ENCODE peak calls at places on chromosomes 2 and 18, in eight cellular contexts. One of them, this sample, is unnamed.

GRCh38 chr2:233197022-233197421 is 54.5 kb upstream of the ATG16L1 start:
- DNase-seq in activated gamma-delta T cell treated with anti-CD3 and anti-CD28 coated beads, Interleukin-2, amount 50 U/mL, for 16 hours: no peak
- DNase-seq in WTC11: no peak
- DNase-seq in stimulated activated CD8-positive, alpha-beta memory T cell treated with anti-CD3 and anti-CD28 coated beads, Interleukin-7, amount 100 ng/mL, for 1 hour: no peak
- DNase-seq in HT-29: no peak
- DNase-seq in amniotic epithelial cell: no peak
- DNase-seq in activated CD8-positive, alpha-beta memory T cell treated with anti-CD3 and anti-CD28 coated beads for 4 hours: no peak
- DNase-seq in NCI-H510A treated with DMSO at 0.1 percent for 48 hours: no peak
- DNase-seq in this sample: no peak

GRCh38 chr2:143802871-143803650 is 673.8 kb downstream of the ARHGAP15 start:
- DNase-seq in activated gamma-delta T cell treated with anti-CD3 and anti-CD28 coated beads, Interleukin-2, amount 50 U/mL, for 16 hours: no peak
- DNase-seq in WTC11: no peak
- DNase-seq in stimulated activated CD8-positive, alpha-beta memory T cell treated with anti-CD3 and anti-CD28 coated beads, Interleukin-7, amount 100 ng/mL, for 1 hour: no peak
- DNase-seq in HT-29: no peak
- DNase-seq in amniotic epithelial cell: no peak
- DNase-seq in activated CD8-positive, alpha-beta memory T cell treated with anti-CD3 and anti-CD28 coated beads for 4 hours: no peak
- DNase-seq in NCI-H510A treated with DMSO at 0.1 percent for 48 hours: no peak
- DNase-seq in this sample: no peak

GRCh38 chr2:241315879-241316700 is at the start of gene SEPTIN2:
- DNase-seq in activated gamma-delta T cell treated with anti-CD3 and anti-CD28 coated beads, Interleukin-2, amount 50 U/mL, for 16 hours: peak
- DNase-seq in WTC11: no peak
- DNase-seq in stimulated activated CD8-positive, alpha-beta memory T cell treated with anti-CD3 and anti-CD28 coated beads, Interleukin-7, amount 100 ng/mL, for 1 hour: peak
- DNase-seq in HT-29: peak
- DNase-seq in amniotic epithelial cell: peak
- DNase-seq in activated CD8-positive, alpha-beta memory T cell treated with anti-CD3 and anti-CD28 coated beads for 4 hours: peak
- DNase-seq in NCI-H510A treated with DMSO at 0.1 percent for 48 hours: peak
- DNase-seq in this sample: peak

GRCh38 chr2:67054725-67055124 is 342.4 kb upstream of the ETAA1 start:
- DNase-seq in activated gamma-delta T cell treated with anti-CD3 and anti-CD28 coated beads, Interleukin-2, amount 50 U/mL, for 16 hours: no peak
- DNase-seq in WTC11: no peak
- DNase-seq in stimulated activated CD8-positive, alpha-beta memory T cell treated with anti-CD3 and anti-CD28 coated beads, Interleukin-7, amount 100 ng/mL, for 1 hour: no peak
- DNase-seq in HT-29: no peak
- DNase-seq in amniotic epithelial cell: no peak
- DNase-seq in activated CD8-positive, alpha-beta memory T cell treated with anti-CD3 and anti-CD28 coated beads for 4 hours: no peak
- DNase-seq in NCI-H510A treated with DMSO at 0.1 percent for 48 hours: no peak
- DNase-seq in this sample: no peak

GRCh38 chr2:177633910-177634294 is 241.3 kb downstream of the AGPS start:
- DNase-seq in activated gamma-delta T cell treated with anti-CD3 and anti-CD28 coated beads, Interleukin-2, amount 50 U/mL, for 16 hours: no peak
- DNase-seq in WTC11: no peak
- DNase-seq in stimulated activated CD8-positive, alpha-beta memory T cell treated with anti-CD3 and anti-CD28 coated beads, Interleukin-7, amount 100 ng/mL, for 1 hour: no peak
- DNase-seq in HT-29: no peak
- DNase-seq in amniotic epithelial cell: no peak
- DNase-seq in activated CD8-positive, alpha-beta memory T cell treated with anti-CD3 and anti-CD28 coated beads for 4 hours: no peak
- DNase-seq in NCI-H510A treated with DMSO at 0.1 percent for 48 hours: no peak
- DNase-seq in this sample: no peak

GRCh38 chr2:6358542-6358941 is 507.2 kb downstream of the CMPK2 start:
- DNase-seq in activated gamma-delta T cell treated with anti-CD3 and anti-CD28 coated beads, Interleukin-2, amount 50 U/mL, for 16 hours: no peak
- DNase-seq in WTC11: no peak
- DNase-seq in stimulated activated CD8-positive, alpha-beta memory T cell treated with anti-CD3 and anti-CD28 coated beads, Interleukin-7, amount 100 ng/mL, for 1 hour: no peak
- DNase-seq in HT-29: no peak
- DNase-seq in amniotic epithelial cell: no peak
- DNase-seq in activated CD8-positive, alpha-beta memory T cell treated with anti-CD3 and anti-CD28 coated beads for 4 hours: no peak
- DNase-seq in NCI-H510A treated with DMSO at 0.1 percent for 48 hours: no peak
- DNase-seq in this sample: no peak

GRCh38 chr2:173196638-173197037 is 121.0 kb downstream of the MAP3K20 start:
- DNase-seq in activated gamma-delta T cell treated with anti-CD3 and anti-CD28 coated beads, Interleukin-2, amount 50 U/mL, for 16 hours: no peak
- DNase-seq in WTC11: no peak
- DNase-seq in stimulated activated CD8-positive, alpha-beta memory T cell treated with anti-CD3 and anti-CD28 coated beads, Interleukin-7, amount 100 ng/mL, for 1 hour: no peak
- DNase-seq in HT-29: no peak
- DNase-seq in amniotic epithelial cell: no peak
- DNase-seq in activated CD8-positive, alpha-beta memory T cell treated with anti-CD3 and anti-CD28 coated beads for 4 hours: no peak
- DNase-seq in NCI-H510A treated with DMSO at 0.1 percent for 48 hours: no peak
- DNase-seq in this sample: no peak

GRCh38 chr2:216195565-216195978 is 86.4 kb downstream of the XRCC5 start:
- DNase-seq in activated gamma-delta T cell treated with anti-CD3 and anti-CD28 coated beads, Interleukin-2, amount 50 U/mL, for 16 hours: no peak
- DNase-seq in WTC11: no peak
- DNase-seq in stimulated activated CD8-positive, alpha-beta memory T cell treated with anti-CD3 and anti-CD28 coated beads, Interleukin-7, amount 100 ng/mL, for 1 hour: no peak
- DNase-seq in HT-29: no peak
- DNase-seq in amniotic epithelial cell: peak
- DNase-seq in activated CD8-positive, alpha-beta memory T cell treated with anti-CD3 and anti-CD28 coated beads for 4 hours: no peak
- DNase-seq in NCI-H510A treated with DMSO at 0.1 percent for 48 hours: no peak
- DNase-seq in this sample: no peak

GRCh38 chr2:235661136-235661535 is 167.3 kb downstream of the AGAP1 start:
- DNase-seq in activated gamma-delta T cell treated with anti-CD3 and anti-CD28 coated beads, Interleukin-2, amount 50 U/mL, for 16 hours: no peak
- DNase-seq in WTC11: no peak
- DNase-seq in stimulated activated CD8-positive, alpha-beta memory T cell treated with anti-CD3 and anti-CD28 coated beads, Interleukin-7, amount 100 ng/mL, for 1 hour: no peak
- DNase-seq in HT-29: no peak
- DNase-seq in amniotic epithelial cell: no peak
- DNase-seq in activated CD8-positive, alpha-beta memory T cell treated with anti-CD3 and anti-CD28 coated beads for 4 hours: no peak
- DNase-seq in NCI-H510A treated with DMSO at 0.1 percent for 48 hours: peak
- DNase-seq in this sample: no peak

GRCh38 chr18:36534154-36534688 is 236.7 kb downstream of the FHOD3 start:
- DNase-seq in activated gamma-delta T cell treated with anti-CD3 and anti-CD28 coated beads, Interleukin-2, amount 50 U/mL, for 16 hours: no peak
- DNase-seq in WTC11: no peak
- DNase-seq in stimulated activated CD8-positive, alpha-beta memory T cell treated with anti-CD3 and anti-CD28 coated beads, Interleukin-7, amount 100 ng/mL, for 1 hour: no peak
- DNase-seq in HT-29: no peak
- DNase-seq in amniotic epithelial cell: peak
- DNase-seq in activated CD8-positive, alpha-beta memory T cell treated with anti-CD3 and anti-CD28 coated beads for 4 hours: no peak
- DNase-seq in NCI-H510A treated with DMSO at 0.1 percent for 48 hours: no peak
- DNase-seq in this sample: no peak

GRCh38 chr18:12085786-12086185 is 7.9 kb upstream of the ANKRD62 start:
- DNase-seq in activated gamma-delta T cell treated with anti-CD3 and anti-CD28 coated beads, Interleukin-2, amount 50 U/mL, for 16 hours: no peak
- DNase-seq in WTC11: no peak
- DNase-seq in stimulated activated CD8-positive, alpha-beta memory T cell treated with anti-CD3 and anti-CD28 coated beads, Interleukin-7, amount 100 ng/mL, for 1 hour: no peak
- DNase-seq in HT-29: no peak
- DNase-seq in amniotic epithelial cell: no peak
- DNase-seq in activated CD8-positive, alpha-beta memory T cell treated with anti-CD3 and anti-CD28 coated beads for 4 hours: no peak
- DNase-seq in NCI-H510A treated with DMSO at 0.1 percent for 48 hours: no peak
- DNase-seq in this sample: no peak

GRCh38 chr2:45981388-45981930 is 315.7 kb upstream of the EPAS1 start:
- DNase-seq in activated gamma-delta T cell treated with anti-CD3 and anti-CD28 coated beads, Interleukin-2, amount 50 U/mL, for 16 hours: no peak
- DNase-seq in WTC11: no peak
- DNase-seq in stimulated activated CD8-positive, alpha-beta memory T cell treated with anti-CD3 and anti-CD28 coated beads, Interleukin-7, amount 100 ng/mL, for 1 hour: no peak
- DNase-seq in HT-29: no peak
- DNase-seq in amniotic epithelial cell: no peak
- DNase-seq in activated CD8-positive, alpha-beta memory T cell treated with anti-CD3 and anti-CD28 coated beads for 4 hours: no peak
- DNase-seq in NCI-H510A treated with DMSO at 0.1 percent for 48 hours: no peak
- DNase-seq in this sample: no peak

GRCh38 chr2:148130571-148130970 is 109.7 kb downstream of the MBD5 start:
- DNase-seq in activated gamma-delta T cell treated with anti-CD3 and anti-CD28 coated beads, Interleukin-2, amount 50 U/mL, for 16 hours: no peak
- DNase-seq in WTC11: no peak
- DNase-seq in stimulated activated CD8-positive, alpha-beta memory T cell treated with anti-CD3 and anti-CD28 coated beads, Interleukin-7, amount 100 ng/mL, for 1 hour: no peak
- DNase-seq in HT-29: peak
- DNase-seq in amniotic epithelial cell: peak
- DNase-seq in activated CD8-positive, alpha-beta memory T cell treated with anti-CD3 and anti-CD28 coated beads for 4 hours: no peak
- DNase-seq in NCI-H510A treated with DMSO at 0.1 percent for 48 hours: no peak
- DNase-seq in this sample: no peak

GRCh38 chr2:58984731-58985130 is 743.6 kb upstream of the FANCL start:
- DNase-seq in activated gamma-delta T cell treated with anti-CD3 and anti-CD28 coated beads, Interleukin-2, amount 50 U/mL, for 16 hours: no peak
- DNase-seq in WTC11: no peak
- DNase-seq in stimulated activated CD8-positive, alpha-beta memory T cell treated with anti-CD3 and anti-CD28 coated beads, Interleukin-7, amount 100 ng/mL, for 1 hour: no peak
- DNase-seq in HT-29: no peak
- DNase-seq in amniotic epithelial cell: peak
- DNase-seq in activated CD8-positive, alpha-beta memory T cell treated with anti-CD3 and anti-CD28 coated beads for 4 hours: no peak
- DNase-seq in NCI-H510A treated with DMSO at 0.1 percent for 48 hours: no peak
- DNase-seq in this sample: no peak

GRCh38 chr2:221958224-221958623 is 340.6 kb downstream of the PAX3 start:
- DNase-seq in activated gamma-delta T cell treated with anti-CD3 and anti-CD28 coated beads, Interleukin-2, amount 50 U/mL, for 16 hours: no peak
- DNase-seq in WTC11: peak
- DNase-seq in stimulated activated CD8-positive, alpha-beta memory T cell treated with anti-CD3 and anti-CD28 coated beads, Interleukin-7, amount 100 ng/mL, for 1 hour: no peak
- DNase-seq in HT-29: no peak
- DNase-seq in amniotic epithelial cell: no peak
- DNase-seq in activated CD8-positive, alpha-beta memory T cell treated with anti-CD3 and anti-CD28 coated beads for 4 hours: no peak
- DNase-seq in NCI-H510A treated with DMSO at 0.1 percent for 48 hours: no peak
- DNase-seq in this sample: no peak

GRCh38 chr2:21820271-21820670 is 696.5 kb downstream of the TDRD15 start:
- DNase-seq in activated gamma-delta T cell treated with anti-CD3 and anti-CD28 coated beads, Interleukin-2, amount 50 U/mL, for 16 hours: no peak
- DNase-seq in WTC11: no peak
- DNase-seq in stimulated activated CD8-positive, alpha-beta memory T cell treated with anti-CD3 and anti-CD28 coated beads, Interleukin-7, amount 100 ng/mL, for 1 hour: no peak
- DNase-seq in HT-29: no peak
- DNase-seq in amniotic epithelial cell: peak
- DNase-seq in activated CD8-positive, alpha-beta memory T cell treated with anti-CD3 and anti-CD28 coated beads for 4 hours: no peak
- DNase-seq in NCI-H510A treated with DMSO at 0.1 percent for 48 hours: no peak
- DNase-seq in this sample: no peak

GRCh38 chr18:55186588-55186987 is 227.3 kb upstream of the CCDC68 start:
- DNase-seq in activated gamma-delta T cell treated with anti-CD3 and anti-CD28 coated beads, Interleukin-2, amount 50 U/mL, for 16 hours: no peak
- DNase-seq in WTC11: no peak
- DNase-seq in stimulated activated CD8-positive, alpha-beta memory T cell treated with anti-CD3 and anti-CD28 coated beads, Interleukin-7, amount 100 ng/mL, for 1 hour: no peak
- DNase-seq in HT-29: no peak
- DNase-seq in amniotic epithelial cell: no peak
- DNase-seq in activated CD8-positive, alpha-beta memory T cell treated with anti-CD3 and anti-CD28 coated beads for 4 hours: no peak
- DNase-seq in NCI-H510A treated with DMSO at 0.1 percent for 48 hours: no peak
- DNase-seq in this sample: no peak

GRCh38 chr2:40274284-40274683 is 177.6 kb downstream of the SLC8A1 start:
- DNase-seq in activated gamma-delta T cell treated with anti-CD3 and anti-CD28 coated beads, Interleukin-2, amount 50 U/mL, for 16 hours: no peak
- DNase-seq in WTC11: no peak
- DNase-seq in stimulated activated CD8-positive, alpha-beta memory T cell treated with anti-CD3 and anti-CD28 coated beads, Interleukin-7, amount 100 ng/mL, for 1 hour: no peak
- DNase-seq in HT-29: no peak
- DNase-seq in amniotic epithelial cell: no peak
- DNase-seq in activated CD8-positive, alpha-beta memory T cell treated with anti-CD3 and anti-CD28 coated beads for 4 hours: no peak
- DNase-seq in NCI-H510A treated with DMSO at 0.1 percent for 48 hours: no peak
- DNase-seq in this sample: no peak

GRCh38 chr2:189654641-189655040 is 6.6 kb upstream of the ASNSD1 start:
- DNase-seq in activated gamma-delta T cell treated with anti-CD3 and anti-CD28 coated beads, Interleukin-2, amount 50 U/mL, for 16 hours: no peak
- DNase-seq in WTC11: no peak
- DNase-seq in stimulated activated CD8-positive, alpha-beta memory T cell treated with anti-CD3 and anti-CD28 coated beads, Interleukin-7, amount 100 ng/mL, for 1 hour: no peak
- DNase-seq in HT-29: no peak
- DNase-seq in amniotic epithelial cell: peak
- DNase-seq in activated CD8-positive, alpha-beta memory T cell treated with anti-CD3 and anti-CD28 coated beads for 4 hours: no peak
- DNase-seq in NCI-H510A treated with DMSO at 0.1 percent for 48 hours: no peak
- DNase-seq in this sample: no peak

GRCh38 chr2:96207073-96207777 is 1.4 kb downstream of the STARD7 start:
- DNase-seq in activated gamma-delta T cell treated with anti-CD3 and anti-CD28 coated beads, Interleukin-2, amount 50 U/mL, for 16 hours: no peak
- DNase-seq in WTC11: no peak
- DNase-seq in stimulated activated CD8-positive, alpha-beta memory T cell treated with anti-CD3 and anti-CD28 coated beads, Interleukin-7, amount 100 ng/mL, for 1 hour: no peak
- DNase-seq in HT-29: peak
- DNase-seq in amniotic epithelial cell: peak
- DNase-seq in activated CD8-positive, alpha-beta memory T cell treated with anti-CD3 and anti-CD28 coated beads for 4 hours: no peak
- DNase-seq in NCI-H510A treated with DMSO at 0.1 percent for 48 hours: no peak
- DNase-seq in this sample: no peak

GRCh38 chr2:119246884-119247843 is 23.5 kb downstream of the STEAP3 start:
- DNase-seq in activated gamma-delta T cell treated with anti-CD3 and anti-CD28 coated beads, Interleukin-2, amount 50 U/mL, for 16 hours: no peak
- DNase-seq in WTC11: no peak
- DNase-seq in stimulated activated CD8-positive, alpha-beta memory T cell treated with anti-CD3 and anti-CD28 coated beads, Interleukin-7, amount 100 ng/mL, for 1 hour: no peak
- DNase-seq in HT-29: no peak
- DNase-seq in amniotic epithelial cell: no peak
- DNase-seq in activated CD8-positive, alpha-beta memory T cell treated with anti-CD3 and anti-CD28 coated beads for 4 hours: no peak
- DNase-seq in NCI-H510A treated with DMSO at 0.1 percent for 48 hours: no peak
- DNase-seq in this sample: no peak

GRCh38 chr18:55124078-55124477 is 164.8 kb upstream of the CCDC68 start:
- DNase-seq in activated gamma-delta T cell treated with anti-CD3 and anti-CD28 coated beads, Interleukin-2, amount 50 U/mL, for 16 hours: no peak
- DNase-seq in WTC11: no peak
- DNase-seq in stimulated activated CD8-positive, alpha-beta memory T cell treated with anti-CD3 and anti-CD28 coated beads, Interleukin-7, amount 100 ng/mL, for 1 hour: no peak
- DNase-seq in HT-29: no peak
- DNase-seq in amniotic epithelial cell: peak
- DNase-seq in activated CD8-positive, alpha-beta memory T cell treated with anti-CD3 and anti-CD28 coated beads for 4 hours: no peak
- DNase-seq in NCI-H510A treated with DMSO at 0.1 percent for 48 hours: no peak
- DNase-seq in this sample: no peak

GRCh38 chr2:228689049-228689448 is 507.6 kb upstream of the SPHKAP start:
- DNase-seq in activated gamma-delta T cell treated with anti-CD3 and anti-CD28 coated beads, Interleukin-2, amount 50 U/mL, for 16 hours: no peak
- DNase-seq in WTC11: peak
- DNase-seq in stimulated activated CD8-positive, alpha-beta memory T cell treated with anti-CD3 and anti-CD28 coated beads, Interleukin-7, amount 100 ng/mL, for 1 hour: no peak
- DNase-seq in HT-29: no peak
- DNase-seq in amniotic epithelial cell: peak
- DNase-seq in activated CD8-positive, alpha-beta memory T cell treated with anti-CD3 and anti-CD28 coated beads for 4 hours: no peak
- DNase-seq in NCI-H510A treated with DMSO at 0.1 percent for 48 hours: peak
- DNase-seq in this sample: no peak

GRCh38 chr18:70175216-70175615 is 30.3 kb downstream of the RTTN start:
- DNase-seq in activated gamma-delta T cell treated with anti-CD3 and anti-CD28 coated beads, Interleukin-2, amount 50 U/mL, for 16 hours: no peak
- DNase-seq in WTC11: no peak
- DNase-seq in stimulated activated CD8-positive, alpha-beta memory T cell treated with anti-CD3 and anti-CD28 coated beads, Interleukin-7, amount 100 ng/mL, for 1 hour: no peak
- DNase-seq in HT-29: no peak
- DNase-seq in amniotic epithelial cell: no peak
- DNase-seq in activated CD8-positive, alpha-beta memory T cell treated with anti-CD3 and anti-CD28 coated beads for 4 hours: no peak
- DNase-seq in NCI-H510A treated with DMSO at 0.1 percent for 48 hours: no peak
- DNase-seq in this sample: no peak

GRCh38 chr2:207437136-207437856 is 92.5 kb upstream of the CREB1 start:
- DNase-seq in activated gamma-delta T cell treated with anti-CD3 and anti-CD28 coated beads, Interleukin-2, amount 50 U/mL, for 16 hours: no peak
- DNase-seq in WTC11: no peak
- DNase-seq in stimulated activated CD8-positive, alpha-beta memory T cell treated with anti-CD3 and anti-CD28 coated beads, Interleukin-7, amount 100 ng/mL, for 1 hour: no peak
- DNase-seq in HT-29: no peak
- DNase-seq in amniotic epithelial cell: no peak
- DNase-seq in activated CD8-positive, alpha-beta memory T cell treated with anti-CD3 and anti-CD28 coated beads for 4 hours: no peak
- DNase-seq in NCI-H510A treated with DMSO at 0.1 percent for 48 hours: no peak
- DNase-seq in this sample: no peak

GRCh38 chr18:56933472-56933871 is 213.4 kb upstream of the BOD1L2 start:
- DNase-seq in activated gamma-delta T cell treated with anti-CD3 and anti-CD28 coated beads, Interleukin-2, amount 50 U/mL, for 16 hours: no peak
- DNase-seq in WTC11: no peak
- DNase-seq in stimulated activated CD8-positive, alpha-beta memory T cell treated with anti-CD3 and anti-CD28 coated beads, Interleukin-7, amount 100 ng/mL, for 1 hour: no peak
- DNase-seq in HT-29: no peak
- DNase-seq in amniotic epithelial cell: no peak
- DNase-seq in activated CD8-positive, alpha-beta memory T cell treated with anti-CD3 and anti-CD28 coated beads for 4 hours: no peak
- DNase-seq in NCI-H510A treated with DMSO at 0.1 percent for 48 hours: no peak
- DNase-seq in this sample: no peak

GRCh38 chr18:74499633-74500032 is 3.5 kb downstream of the CNDP2 start:
- DNase-seq in activated gamma-delta T cell treated with anti-CD3 and anti-CD28 coated beads, Interleukin-2, amount 50 U/mL, for 16 hours: peak
- DNase-seq in WTC11: peak
- DNase-seq in stimulated activated CD8-positive, alpha-beta memory T cell treated with anti-CD3 and anti-CD28 coated beads, Interleukin-7, amount 100 ng/mL, for 1 hour: peak
- DNase-seq in HT-29: peak
- DNase-seq in amniotic epithelial cell: peak
- DNase-seq in activated CD8-positive, alpha-beta memory T cell treated with anti-CD3 and anti-CD28 coated beads for 4 hours: peak
- DNase-seq in NCI-H510A treated with DMSO at 0.1 percent for 48 hours: no peak
- DNase-seq in this sample: no peak

GRCh38 chr2:55620123-55620779 is 2.8 kb upstream of the PPP4R3B start:
- DNase-seq in activated gamma-delta T cell treated with anti-CD3 and anti-CD28 coated beads, Interleukin-2, amount 50 U/mL, for 16 hours: no peak
- DNase-seq in WTC11: peak
- DNase-seq in stimulated activated CD8-positive, alpha-beta memory T cell treated with anti-CD3 and anti-CD28 coated beads, Interleukin-7, amount 100 ng/mL, for 1 hour: no peak
- DNase-seq in HT-29: peak
- DNase-seq in amniotic epithelial cell: peak
- DNase-seq in activated CD8-positive, alpha-beta memory T cell treated with anti-CD3 and anti-CD28 coated beads for 4 hours: no peak
- DNase-seq in NCI-H510A treated with DMSO at 0.1 percent for 48 hours: peak
- DNase-seq in this sample: no peak

GRCh38 chr2:177758591-177759371 is 313.8 kb downstream of the PDE11A start:
- DNase-seq in activated gamma-delta T cell treated with anti-CD3 and anti-CD28 coated beads, Interleukin-2, amount 50 U/mL, for 16 hours: no peak
- DNase-seq in WTC11: peak
- DNase-seq in stimulated activated CD8-positive, alpha-beta memory T cell treated with anti-CD3 and anti-CD28 coated beads, Interleukin-7, amount 100 ng/mL, for 1 hour: no peak
- DNase-seq in HT-29: peak
- DNase-seq in amniotic epithelial cell: peak
- DNase-seq in activated CD8-positive, alpha-beta memory T cell treated with anti-CD3 and anti-CD28 coated beads for 4 hours: no peak
- DNase-seq in NCI-H510A treated with DMSO at 0.1 percent for 48 hours: no peak
- DNase-seq in this sample: no peak

GRCh38 chr18:37456395-37456794 is 109.2 kb downstream of the CELF4 start:
- DNase-seq in activated gamma-delta T cell treated with anti-CD3 and anti-CD28 coated beads, Interleukin-2, amount 50 U/mL, for 16 hours: no peak
- DNase-seq in WTC11: no peak
- DNase-seq in stimulated activated CD8-positive, alpha-beta memory T cell treated with anti-CD3 and anti-CD28 coated beads, Interleukin-7, amount 100 ng/mL, for 1 hour: no peak
- DNase-seq in HT-29: no peak
- DNase-seq in amniotic epithelial cell: no peak
- DNase-seq in activated CD8-positive, alpha-beta memory T cell treated with anti-CD3 and anti-CD28 coated beads for 4 hours: no peak
- DNase-seq in NCI-H510A treated with DMSO at 0.1 percent for 48 hours: no peak
- DNase-seq in this sample: no peak

GRCh38 chr2:156883828-156884615 is 373.5 kb upstream of the GALNT5 start:
- DNase-seq in activated gamma-delta T cell treated with anti-CD3 and anti-CD28 coated beads, Interleukin-2, amount 50 U/mL, for 16 hours: no peak
- DNase-seq in WTC11: no peak
- DNase-seq in stimulated activated CD8-positive, alpha-beta memory T cell treated with anti-CD3 and anti-CD28 coated beads, Interleukin-7, amount 100 ng/mL, for 1 hour: no peak
- DNase-seq in HT-29: peak
- DNase-seq in amniotic epithelial cell: peak
- DNase-seq in activated CD8-positive, alpha-beta memory T cell treated with anti-CD3 and anti-CD28 coated beads for 4 hours: no peak
- DNase-seq in NCI-H510A treated with DMSO at 0.1 percent for 48 hours: no peak
- DNase-seq in this sample: no peak

GRCh38 chr2:17858064-17858463 is 20.4 kb upstream of the KCNS3 start:
- DNase-seq in activated gamma-delta T cell treated with anti-CD3 and anti-CD28 coated beads, Interleukin-2, amount 50 U/mL, for 16 hours: no peak
- DNase-seq in WTC11: no peak
- DNase-seq in stimulated activated CD8-positive, alpha-beta memory T cell treated with anti-CD3 and anti-CD28 coated beads, Interleukin-7, amount 100 ng/mL, for 1 hour: no peak
- DNase-seq in HT-29: no peak
- DNase-seq in amniotic epithelial cell: no peak
- DNase-seq in activated CD8-positive, alpha-beta memory T cell treated with anti-CD3 and anti-CD28 coated beads for 4 hours: no peak
- DNase-seq in NCI-H510A treated with DMSO at 0.1 percent for 48 hours: no peak
- DNase-seq in this sample: no peak

GRCh38 chr2:45909677-45910191 is 258.3 kb downstream of the PRKCE start:
- DNase-seq in activated gamma-delta T cell treated with anti-CD3 and anti-CD28 coated beads, Interleukin-2, amount 50 U/mL, for 16 hours: no peak
- DNase-seq in WTC11: no peak
- DNase-seq in stimulated activated CD8-positive, alpha-beta memory T cell treated with anti-CD3 and anti-CD28 coated beads, Interleukin-7, amount 100 ng/mL, for 1 hour: no peak
- DNase-seq in HT-29: peak
- DNase-seq in amniotic epithelial cell: no peak
- DNase-seq in activated CD8-positive, alpha-beta memory T cell treated with anti-CD3 and anti-CD28 coated beads for 4 hours: no peak
- DNase-seq in NCI-H510A treated with DMSO at 0.1 percent for 48 hours: no peak
- DNase-seq in this sample: no peak

This sample was measured in central memory CD8-positive, alpha-beta T cell.